ENCODE peak calls at places on chromosomes 16 and 17, in eight cellular contexts. W is tibial nerve, B is uterus, O is left ventricle myocardium inferior, C is astrocyte of the spinal cord, J is GM23338, P is AG10803, V is ascending aorta. Z is an unnamed sample.

GRCh38 chr16:85634747-85635544 is 21.8 kb downstream of the GSE1 start:
- DNase-seq in W (no peak), B (no peak), O (no peak), C (no peak), J (peak; percentile 63), P (no peak), V (no peak), Z (no peak)

GRCh38 chr16:51261919-51262318 is 110.8 kb upstream of the SALL1 start:
- DNase-seq in W (no peak), B (no peak), O (no peak), C (no peak), J (no peak), P (no peak), V (no peak), Z (no peak)

GRCh38 chr16:50603206-50604064 is 55.2 kb downstream of the NKD1 start:
- DNase-seq in W (no peak), B (peak; percentile 80), O (no peak), C (peak; percentile 54), J (no peak), P (peak; percentile 96), V (peak; percentile 54), Z (peak; percentile 73)

GRCh38 chr17:46765491-46765890 is 53.0 kb downstream of the WNT3 start:
- DNase-seq in W (no peak), B (no peak), O (no peak), C (no peak), J (no peak), P (no peak), V (no peak), Z (no peak)

GRCh38 chr17:55264640-55265298 is at the start of gene HLF:
- DNase-seq in W (peak; percentile 66), B (peak; percentile 81), O (peak; percentile 83), C (peak; percentile 60), J (peak; percentile 88), P (peak; percentile 62), V (no peak), Z (peak; percentile 55)

GRCh38 chr17:81511800-81512559 is 619 bp downstream of the ACTG1 start:
- DNase-seq in W (no peak), B (peak; percentile 22), O (no peak), C (no peak), J (no peak), P (no peak), V (no peak), Z (no peak)

GRCh38 chr16:57137043-57137442 is 44.7 kb downstream of the CPNE2 start:
- DNase-seq in W (no peak), B (no peak), O (no peak), C (no peak), J (no peak), P (no peak), V (no peak), Z (no peak)

GRCh38 chr16:74778646-74779045 is 4.0 kb upstream of the FA2H start:
- DNase-seq in W (no peak), B (no peak), O (no peak), C (no peak), J (no peak), P (no peak), V (no peak), Z (no peak)

GRCh38 chr17:34382586-34383224 is 19.7 kb upstream of the CCL1 start:
- DNase-seq in W (no peak), B (no peak), O (no peak), C (no peak), J (no peak), P (no peak), V (no peak), Z (peak; percentile 17)

GRCh38 chr16:11681977-11682654 is 13.9 kb downstream of the SNN start:
- DNase-seq in W (no peak), B (no peak), O (no peak), C (no peak), J (no peak), P (no peak), V (peak; percentile 2), Z (no peak)

GRCh38 chr17:57672205-57672632 is 72.9 kb downstream of the CCDC182 start:
- DNase-seq in W (no peak), B (no peak), O (no peak), C (peak; percentile 70), J (no peak), P (peak; percentile 86), V (no peak), Z (peak; percentile 62)

GRCh38 chr16:66427036-66427446 is at the start of gene BEAN1:
- DNase-seq in W (no peak), B (no peak), O (peak; percentile 36), C (no peak), J (peak; percentile 56), P (peak; percentile 13), V (no peak), Z (no peak)

GRCh38 chr17:61408151-61409041 is 8.8 kb downstream of the TBX2 start:
- DNase-seq in W (no peak), B (no peak), O (no peak), C (no peak), J (no peak), P (no peak), V (peak; percentile 8), Z (no peak)

GRCh38 chr16:85465328-85466307 is 147.5 kb upstream of the GSE1 start:
- DNase-seq in W (no peak), B (peak; percentile 77), O (peak; percentile 87), C (peak; percentile 38), J (no peak), P (peak; percentile 64), V (no peak), Z (peak; percentile 78)

GRCh38 chr16:78957328-78958100 is 643.0 kb downstream of the MAF start:
- DNase-seq in W (no peak), B (no peak), O (no peak), C (no peak), J (no peak), P (no peak), V (no peak), Z (no peak)

GRCh38 chr17:44915321-44915726 is at the start of gene GFAP:
- DNase-seq in W (no peak), B (no peak), O (no peak), C (no peak), J (no peak), P (no peak), V (no peak), Z (no peak)

GRCh38 chr16:1408171-1408837 is 6.2 kb downstream of the UNKL start:
- DNase-seq in W (peak; percentile 95), B (peak; percentile 94), O (peak; percentile 96), C (peak; percentile 88), J (peak; percentile 93), P (peak; percentile 80), V (peak; percentile 71), Z (peak; percentile 82)

DNA sequence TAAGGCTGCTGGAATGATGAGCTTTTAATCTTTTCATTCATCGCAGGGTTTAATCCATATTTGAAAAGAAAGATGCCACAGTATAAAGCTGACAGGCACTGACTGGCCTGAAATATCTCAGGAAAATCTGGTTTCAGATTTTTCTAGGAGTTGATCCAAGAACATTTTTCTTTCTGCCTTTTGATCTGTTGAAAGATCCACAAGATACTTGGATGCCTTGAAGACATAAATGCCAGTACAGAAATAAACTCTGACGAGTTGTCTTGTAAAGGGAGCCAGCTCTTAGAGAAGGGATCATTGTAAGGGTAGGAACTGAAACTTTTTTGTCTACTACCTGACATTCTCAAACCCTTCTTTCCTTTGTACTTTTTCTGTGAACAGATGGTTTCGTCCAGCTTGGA is 25.4 kb upstream of the KRT20 start:
- DNase-seq in W (no peak), B (no peak), O (no peak), C (peak; percentile 77), J (no peak), P (peak; percentile 89), V (no peak), Z (peak; percentile 77)
- H3K4me3 ChIP-seq in W (no peak overlapping the region), B (no peak overlapping the region), O (no peak overlapping the region), C (no peak overlapping the region), J (no peak overlapping the region), P (peak overlapping the region; percentile 12), V (no peak overlapping the region), Z (no peak overlapping the region)

DNA sequence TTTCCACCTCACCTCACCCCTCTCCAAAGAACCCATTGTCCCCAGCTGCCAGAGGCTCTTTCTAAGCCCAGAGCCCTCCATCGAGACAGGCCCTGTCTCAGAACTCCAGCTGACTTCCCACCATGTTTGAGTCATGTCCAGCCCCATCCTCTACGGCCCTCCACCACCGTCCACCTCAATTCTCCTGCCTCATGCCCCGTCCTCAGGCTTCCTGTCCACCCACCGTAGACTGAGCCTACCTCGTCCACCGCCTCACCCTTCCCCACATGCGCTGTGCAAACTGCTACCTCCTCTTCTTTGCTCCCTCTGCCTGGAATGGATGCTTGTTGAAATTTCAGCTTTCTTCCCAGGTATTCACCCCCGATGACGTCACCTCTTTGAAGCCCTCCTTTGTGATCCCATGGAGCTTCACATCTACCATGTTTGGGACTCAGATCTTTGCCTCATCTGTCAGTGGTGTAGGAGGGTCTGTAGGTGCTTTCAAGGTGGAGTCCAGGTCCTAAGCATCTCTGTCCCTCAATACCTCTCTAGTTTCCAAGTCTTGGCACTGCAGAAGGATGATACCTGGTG is 149.0 kb downstream of the MRM1 start:
- DNase-seq in W (no peak), B (no peak), O (no peak), C (no peak), J (no peak), P (no peak), V (no peak), Z (no peak)
- TF ChIP-seq CTCF in W (no peak), B (no peak), O (no peak), C (no peak), J (no peak), P (no peak), V (no peak), Z (no peak)

GRCh38 chr17:77143306-77143705 is 2.5 kb downstream of the SEC14L1 start:
- DNase-seq in W (no peak), B (no peak), O (no peak), C (no peak), J (no peak), P (no peak), V (no peak), Z (no peak)

GRCh38 chr17:77140878-77141767 is at the start of gene SEC14L1:
- DNase-seq in W (no peak), B (no peak), O (peak; percentile 23), C (no peak), J (peak; percentile 78), P (peak; percentile 51), V (no peak), Z (peak; percentile 44)

GRCh38 chr17:77141846-77142449 is 1.2 kb downstream of the SEC14L1 start:
- DNase-seq in W (no peak), B (no peak), O (no peak), C (no peak), J (no peak), P (no peak), V (no peak), Z (no peak)

GRCh38 chr17:77144227-77144626 is 3.5 kb downstream of the SEC14L1 start:
- DNase-seq in W (no peak), B (no peak), O (no peak), C (no peak), J (no peak), P (no peak), V (no peak), Z (no peak)

DNA sequence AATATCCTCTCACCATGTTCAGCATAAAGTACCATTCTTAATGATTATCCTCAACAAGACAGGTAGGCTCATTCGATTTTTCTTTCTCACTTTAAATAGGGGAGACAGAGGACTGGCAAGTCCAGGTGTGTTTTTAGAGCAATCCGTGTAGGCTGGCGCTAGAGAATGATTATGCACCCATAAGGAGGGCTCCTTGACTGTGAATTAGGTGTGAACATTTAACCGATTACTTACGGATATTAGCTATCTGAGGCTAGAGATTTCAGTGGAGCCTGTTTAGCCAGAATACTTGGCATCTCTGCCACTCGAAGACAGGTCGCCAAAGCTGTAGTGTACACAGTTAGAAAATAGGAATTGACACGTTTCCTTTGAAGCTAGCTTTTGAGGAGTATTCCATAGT is 1.9 kb downstream of the SEC14L1 start:
- DNase-seq in W (no peak), B (no peak), O (no peak), C (no peak), J (no peak), P (no peak), V (no peak), Z (no peak)
- H3K4me3 ChIP-seq in W (no peak overlapping the region), B (no peak overlapping the region), O (peak overlapping the region; percentile 84), C (no peak overlapping the region), J (no peak overlapping the region), P (no peak overlapping the region), V (peak overlapping the region; percentile 37), Z (no peak overlapping the region)

GRCh38 chr16:30406911-30407793 is at the start of gene ZNF771:
- DNase-seq in W (peak; percentile 92), B (peak; percentile 94), O (peak; percentile 96), C (peak; percentile 88), J (peak; percentile 97), P (peak; percentile 84), V (peak; percentile 70), Z (peak; percentile 85)
- TF ChIP-seq CTCF in W (peak; percentile 12), B (no peak), O (peak; percentile 12), C (no peak), J (no peak), P (no peak), V (peak; percentile 4), Z (no peak)

Z was measured in fibroblast of the aortic adventitia.